ENCODE peak calls at places on chromosome 10, in six cellular contexts. P is NCI-H1417, Z is T47D, W is cardiac muscle cell, A is pons, I is WERI-Rb-1. J is an unnamed sample.
A peak's percentile ranks its signal among the peaks of the same experiment; 100 is the strongest.

GRCh38 chr10:84194424-84195043 is at the start of gene CDHR1:
- DNase-seq in I (peak; percentile 91), P (peak; percentile 50), Z (no peak), W (peak; percentile 57), A (peak; percentile 26), J (no peak)

GRCh38 chr10:50857579-50857978 is 27.8 kb downstream of the A1CF start:
- DNase-seq in A (no peak), W (no peak), I (no peak), Z (no peak), P (no peak), J (no peak)

GRCh38 chr10:51879238-51879637 is 179.8 kb upstream of the CSTF2T start:
- DNase-seq in P (no peak), A (peak; percentile 29), I (no peak), W (no peak), Z (no peak), J (no peak)

GRCh38 chr10:132061030-132061429 is 4.7 kb upstream of the JAKMIP3 start:
- DNase-seq in I (no peak), A (no peak), Z (no peak), W (no peak), P (no peak), J (no peak)

GRCh38 chr10:49115015-49115795 is at the start of gene VSTM4:
- DNase-seq in Z (no peak), A (no peak), I (peak; percentile 30), P (no peak), W (peak; percentile 71), J (peak; percentile 59)

GRCh38 chr10:13475124-13475523 is 53.7 kb downstream of the BEND7 start:
- DNase-seq in P (no peak), I (no peak), W (no peak), A (no peak), Z (no peak), J (no peak)

GRCh38 chr10:89846786-89847185 is 145.4 kb downstream of the KIF20B start:
- DNase-seq in P (no peak), Z (no peak), W (peak; percentile 9), I (no peak), A (no peak), J (no peak)

GRCh38 chr10:131655101-131655849 is 245.5 kb upstream of the PPP2R2D start:
- DNase-seq in Z (peak; percentile 19), W (peak; percentile 73), A (no peak), P (no peak), I (no peak), J (no peak)

GRCh38 chr10:128058106-128058745 is 68.0 kb downstream of the MKI67 start:
- DNase-seq in W (no peak), A (no peak), I (no peak), Z (no peak), P (no peak), J (no peak)

GRCh38 chr10:851891-852290 is 79.6 kb downstream of the LARP4B start:
- DNase-seq in Z (no peak), P (no peak), I (no peak), W (no peak), A (no peak), J (no peak)

GRCh38 chr10:16742165-16742960 is 74.9 kb downstream of the RSU1 start:
- DNase-seq in I (no peak), W (no peak), P (no peak), A (no peak), Z (no peak), J (no peak)

GRCh38 chr10:58756126-58756525 is 243.5 kb downstream of the BICC1 start:
- DNase-seq in A (no peak), I (no peak), P (no peak), Z (no peak), W (no peak), J (no peak)

GRCh38 chr10:97083228-97083860 is 102.4 kb downstream of the SLIT1 start:
- DNase-seq in A (no peak), I (no peak), W (no peak), Z (no peak), P (no peak), J (no peak)

GRCh38 chr10:131210181-131210580 is 101.3 kb downstream of the TCERG1L start:
- DNase-seq in W (no peak), I (no peak), Z (no peak), A (no peak), P (no peak), J (no peak)

GRCh38 chr10:11035318-11035920 is 17.7 kb downstream of the CELF2 start:
- DNase-seq in Z (no peak), P (no peak), W (no peak), A (no peak), I (no peak), J (no peak)

GRCh38 chr10:100339236-100339635 is 7.8 kb upstream of the SCD start:
- DNase-seq in W (no peak), Z (no peak), P (no peak), A (no peak), I (no peak), J (no peak)

GRCh38 chr10:119518176-119518575 is 24.3 kb downstream of the RGS10 start:
- DNase-seq in W (no peak), A (no peak), Z (no peak), P (no peak), I (no peak), J (no peak)

GRCh38 chr10:90930070-90930837 is 9.4 kb upstream of the ANKRD1 start:
- DNase-seq in Z (peak; percentile 8), A (peak; percentile 16), I (peak; percentile 22), P (no peak), W (peak; percentile 81), J (peak; percentile 7)

GRCh38 chr10:78458983-78459638 is 425.4 kb downstream of the RPS24 start:
- DNase-seq in W (no peak), Z (no peak), P (peak; percentile 49), A (no peak), I (no peak), J (no peak)

GRCh38 chr10:98074315-98074911 is 44.0 kb upstream of the CRTAC1 start:
- DNase-seq in Z (peak; percentile 43), P (no peak), I (no peak), W (peak; percentile 67), A (no peak), J (no peak)

GRCh38 chr10:72340510-72340895 is 14.2 kb downstream of the DNAJB12 start:
- DNase-seq in I (peak; percentile 75), W (peak; percentile 73), P (no peak), A (no peak), Z (no peak), J (no peak)

GRCh38 chr10:36489928-36490279 is 635.5 kb upstream of the ANKRD30A start:
- DNase-seq in A (no peak), P (no peak), I (no peak), Z (no peak), W (no peak), J (no peak)

GRCh38 chr10:132708441-132708840 is 77.5 kb downstream of the NKX6-2 start:
- DNase-seq in I (no peak), P (no peak), A (peak; percentile 56), W (no peak), Z (no peak), J (peak; percentile 80)